ENCODE peak calls at places on chromosome 14, in six cellular contexts. Z is activated CD4-positive, alpha-beta T cell treated with anti-CD3 and anti-CD28 coated beads, Interleukin-2, amount 50 U/mL, for 4 hours; M is kidney tubule cell; U is Ammon's horn; K is stimulated activated CD8-positive, alpha-beta memory T cell treated with anti-CD3 and anti-CD28 coated beads, Interleukin-7, amount 100 ng/mL, for 1 hour; G is T-cell. W is an unnamed sample.

GRCh38 chr14:100305446-100306255 is 593 bp downstream of the SLC25A29 start:
- DNase-seq in Z (peak), M (peak), U (no peak), K (peak), G (peak), W (peak)

GRCh38 chr14:31252865-31253264 is 45.3 kb upstream of the HECTD1 start:
- DNase-seq in Z (no peak), M (no peak), U (no peak), K (no peak), G (no peak), W (no peak)

GRCh38 chr14:99653618-99654017 is 8.7 kb downstream of the HHIPL1 start:
- DNase-seq in Z (no peak), M (no peak), U (no peak), K (no peak), G (no peak), W (no peak)

GRCh38 chr14:55339770-55340169 is 68.5 kb downstream of the FBXO34 start:
- DNase-seq in Z (no peak), M (peak), U (no peak), K (no peak), G (no peak), W (no peak)

GRCh38 chr14:87178277-87178676 is 814.7 kb downstream of the GALC start:
- DNase-seq in Z (no peak), M (no peak), U (no peak), K (no peak), G (no peak), W (no peak)

GRCh38 chr14:65628664-65629063 is 216.1 kb downstream of the FUT8 start:
- DNase-seq in Z (no peak), M (no peak), U (no peak), K (no peak), G (no peak), W (no peak)

GRCh38 chr14:74840603-74841030 is 35.3 kb downstream of the PROX2 start:
- DNase-seq in Z (no peak), M (no peak), U (no peak), K (no peak), G (no peak), W (no peak)

GRCh38 chr14:103555559-103556337 is 6.7 kb downstream of the BAG5 start:
- DNase-seq in Z (no peak), M (no peak), U (no peak), K (no peak), G (no peak), W (no peak)

GRCh38 chr14:65588426-65589140 is 176.1 kb downstream of the FUT8 start:
- DNase-seq in Z (no peak), M (no peak), U (no peak), K (no peak), G (no peak), W (no peak)

GRCh38 chr14:73249564-73250316 is 12.4 kb downstream of the PAPLN start:
- DNase-seq in Z (no peak), M (no peak), U (no peak), K (no peak), G (no peak), W (no peak)

GRCh38 chr14:29548948-29549370 is 378.7 kb downstream of the PRKD1 start:
- DNase-seq in Z (no peak), M (peak), U (peak), K (no peak), G (no peak), W (no peak)

GRCh38 chr14:75631453-75631831 is 29.2 kb downstream of the ERG28 start:
- DNase-seq in Z (no peak), M (peak), U (no peak), K (no peak), G (no peak), W (no peak)

GRCh38 chr14:35921745-35922144 is 95.6 kb downstream of the BRMS1L start:
- DNase-seq in Z (no peak), M (no peak), U (no peak), K (no peak), G (no peak), W (no peak)

GRCh38 chr14:51817326-51817725 is 43.1 kb upstream of the GNG2 start:
- DNase-seq in Z (no peak), M (no peak), U (no peak), K (no peak), G (no peak), W (no peak)

GRCh38 chr14:91261115-91261514 is 16.6 kb upstream of the GPR68 start:
- DNase-seq in Z (no peak), M (no peak), U (no peak), K (no peak), G (peak), W (no peak)

W was measured in activated CD8-positive, alpha-beta memory T cell treated with anti-CD3 and anti-CD28 coated beads, Interleukin-2, amount 50 U/mL, for 4 hours.